ENCODE peak calls at places on chromosomes 7 and 10, in six cellular contexts. D is transverse colon, Q is K562, E is NCI-H526 treated with DMSO at 0.1 percent for 48 hours, U is HFFc6, M is RWPE1. G is an unnamed sample.

GRCh38 chr10:484441-484924 is 205.0 kb downstream of the DIP2C start:
- DNase-seq in D (peak), Q (no peak), E (no peak), U (no peak), M (peak), G (no peak)

GRCh38 chr7:33109758-33110238 is 594 bp upstream of the RP9 start:
- DNase-seq in D (no peak), Q (no peak), E (peak), U (peak), M (no peak), G (no peak)

GRCh38 chr10:49153971-49154370 is 20.1 kb upstream of the FAM170B start:
- DNase-seq in D (no peak), Q (no peak), E (no peak), U (peak), M (no peak), G (no peak)

GRCh38 chr10:77841711-77842375 is 84.7 kb downstream of the DLG5 start:
- DNase-seq in D (no peak), Q (no peak), E (no peak), U (no peak), M (no peak), G (no peak)

GRCh38 chr7:155811895-155812761 is at the start of gene SHH:
- DNase-seq in D (no peak), Q (no peak), E (no peak), U (no peak), M (no peak), G (no peak)

GRCh38 chr7:167976-168791 is 24.2 kb upstream of the FAM20C start:
- DNase-seq in D (no peak), Q (no peak), E (no peak), U (no peak), M (no peak), G (peak)

GRCh38 chr7:42096681-42097637 is 140.1 kb downstream of the GLI3 start:
- DNase-seq in D (no peak), Q (no peak), E (no peak), U (peak), M (no peak), G (no peak)

GRCh38 chr10:10961078-10961477 is 56.6 kb upstream of the CELF2 start:
- DNase-seq in D (no peak), Q (no peak), E (no peak), U (no peak), M (no peak), G (no peak)

GRCh38 chr10:121281576-121281975 is 316.7 kb downstream of the FGFR2 start:
- DNase-seq in D (no peak), Q (no peak), E (no peak), U (no peak), M (peak), G (no peak)

GRCh38 chr10:10160821-10161312 is 856.8 kb upstream of the CELF2 start:
- DNase-seq in D (no peak), Q (no peak), E (no peak), U (no peak), M (no peak), G (no peak)

GRCh38 chr10:13448216-13448615 is 80.6 kb downstream of the BEND7 start:
- DNase-seq in D (no peak), Q (no peak), E (no peak), U (no peak), M (no peak), G (no peak)

GRCh38 chr7:104986623-104987259 is 27.3 kb upstream of the KMT2E start:
- DNase-seq in D (no peak), Q (no peak), E (no peak), U (no peak), M (no peak), G (no peak)

GRCh38 chr7:130982160-130982638 is 248.2 kb upstream of the KLF14 start:
- DNase-seq in D (no peak), Q (peak), E (peak), U (peak), M (peak), G (no peak)

GRCh38 chr7:85890244-85890811 is 703.5 kb upstream of the SEMA3D start:
- DNase-seq in D (no peak), Q (no peak), E (peak), U (peak), M (peak), G (no peak)

GRCh38 chr7:158613481-158613880 is 25.9 kb upstream of the PTPRN2 start:
- DNase-seq in D (no peak), Q (no peak), E (peak), U (peak), M (no peak), G (no peak)

GRCh38 chr10:118499186-118499585 is 96.3 kb downstream of the PRLHR start:
- DNase-seq in D (no peak), Q (no peak), E (no peak), U (no peak), M (no peak), G (no peak)

GRCh38 chr7:51366930-51367613 is 50.5 kb upstream of the COBL start:
- DNase-seq in D (peak), Q (peak), E (peak), U (peak), M (peak), G (no peak)

GRCh38 chr10:125878957-125879835 is 1.9 kb downstream of the DHX32 start:
- DNase-seq in D (no peak), Q (no peak), E (no peak), U (peak), M (peak), G (peak)

G was measured in RWPE2.